ENCODE peak calls at places on chromosomes 2 and 18, in five cellular contexts. E, L, Z, W and G are unnamed samples.

GRCh38 chr2:7707723-7708122 is 790.5 kb downstream of the RNF144A start:
- DNase-seq in E (no peak), L (no peak), Z (peak), W (no peak), G (peak)

GRCh38 chr18:6569813-6570212 is 155.1 kb upstream of the L3MBTL4 start:
- DNase-seq in E (no peak), L (no peak), Z (no peak), W (no peak), G (no peak)

GRCh38 chr18:9905401-9905922 is 8.4 kb upstream of the VAPA start:
- DNase-seq in E (peak), L (no peak), Z (no peak), W (peak), G (peak)

GRCh38 chr2:150125708-150126107 is 361.8 kb downstream of the RND3 start:
- DNase-seq in E (peak), L (no peak), Z (peak), W (no peak), G (peak)

GRCh38 chr2:10079192-10079930 is 850 bp downstream of the CYS1 start:
- DNase-seq in E (peak), L (peak), Z (peak), W (peak), G (peak)

GRCh38 chr2:37625156-37625555 is 46.3 kb downstream of the CDC42EP3 start:
- DNase-seq in E (peak), L (no peak), Z (peak), W (no peak), G (peak)

GRCh38 chr2:170770008-170770303 is 222 bp upstream of the ERICH2 start:
- DNase-seq in E (no peak), L (no peak), Z (no peak), W (no peak), G (no peak)

GRCh38 chr2:44246436-44246835 is 28.8 kb upstream of the SLC3A1 start:
- DNase-seq in E (peak), L (no peak), Z (peak), W (no peak), G (no peak)

GRCh38 chr2:102122115-102122514 is 20.4 kb upstream of the IL1R1 start:
- DNase-seq in E (peak), L (no peak), Z (peak), W (no peak), G (peak)

GRCh38 chr2:74100254-74101216 is 47.2 kb downstream of the BOLA3 start:
- DNase-seq in E (no peak), L (no peak), Z (no peak), W (no peak), G (no peak)

GRCh38 chr2:99654419-99654818 is 164.6 kb upstream of the REV1 start:
- DNase-seq in E (no peak), L (no peak), Z (peak), W (no peak), G (peak)

GRCh38 chr2:143934170-143934912 is 585.6 kb downstream of the ZEB2 start:
- DNase-seq in E (no peak), L (no peak), Z (no peak), W (no peak), G (no peak)

GRCh38 chr2:137689549-137689948 is 274.7 kb upstream of the HNMT start:
- DNase-seq in E (peak), L (no peak), Z (peak), W (no peak), G (no peak)

DNA sequence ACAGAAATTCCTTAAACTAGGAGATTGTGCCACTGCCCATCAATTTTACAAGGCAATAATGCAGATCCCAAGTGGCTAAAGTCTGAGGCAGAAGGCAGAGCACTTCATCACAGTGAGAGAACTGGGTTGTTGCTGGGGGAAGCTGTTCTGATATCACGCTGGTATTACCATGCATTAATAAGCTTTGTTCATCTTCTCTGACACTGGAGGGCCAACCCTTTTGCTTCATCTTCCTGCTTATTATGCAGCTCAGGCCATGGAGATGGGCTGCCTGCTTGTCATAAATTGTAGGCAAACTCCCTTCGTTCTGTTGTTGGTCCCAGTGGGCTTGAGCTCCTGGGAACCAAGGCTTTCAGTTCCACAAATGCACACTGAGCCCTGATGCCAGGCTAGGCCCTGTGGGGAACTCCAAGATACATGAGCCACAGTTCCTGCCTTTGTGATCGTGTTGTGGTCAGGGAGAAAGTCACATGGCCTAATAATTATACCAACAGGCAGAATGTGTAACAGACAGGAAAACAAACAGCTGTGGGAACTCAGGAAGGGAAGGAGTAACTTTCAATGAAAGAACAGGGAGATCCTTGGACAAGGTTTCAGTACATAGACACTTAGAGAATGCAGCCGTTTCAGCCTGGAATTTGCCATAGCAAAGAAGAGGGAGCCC is 49.1 kb upstream of the BCL2L11 start:
- DNase-seq in E (peak), L (no peak), Z (peak), W (no peak), G (peak)
- H3K4me3 ChIP-seq in E (no peak), L (no peak), Z (peak), W (no peak), G (no peak)

DNA sequence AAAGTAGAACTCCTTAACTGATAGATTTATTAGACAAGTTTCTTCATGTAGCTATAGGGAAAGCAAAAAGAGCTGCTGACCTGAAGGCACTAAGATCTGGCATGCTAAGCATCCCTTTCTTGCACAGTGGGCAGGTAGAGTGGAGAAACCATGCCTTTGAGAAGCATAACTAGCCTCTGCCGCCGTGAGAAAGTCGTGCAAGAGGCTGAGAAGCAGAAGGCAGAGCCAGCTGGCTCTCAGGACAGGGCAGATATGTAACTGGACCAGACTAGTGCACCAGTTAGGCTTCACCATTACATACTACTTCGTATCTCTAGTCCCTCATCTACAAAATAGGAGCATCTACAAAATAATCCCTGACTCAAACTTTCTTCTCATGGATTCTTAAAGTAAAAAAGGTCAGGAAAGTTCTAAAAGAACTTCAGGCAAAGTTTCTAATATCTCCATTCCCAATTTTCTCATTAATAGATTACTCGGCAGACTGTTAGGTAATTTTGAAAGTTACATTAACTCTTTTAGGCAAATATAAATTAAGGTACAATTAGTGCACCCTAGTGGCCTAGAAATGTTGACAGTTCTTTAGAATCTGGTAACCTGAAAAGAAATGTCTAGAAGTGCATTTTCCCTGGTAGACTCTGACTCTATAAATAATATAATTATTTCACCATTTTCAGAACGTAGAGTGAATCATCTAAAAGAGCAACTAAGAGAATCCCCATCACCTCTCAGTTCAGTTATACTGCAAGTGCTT is 10.3 kb downstream of the ERBB4 start:
- DNase-seq in E (no peak), L (no peak), Z (no peak), W (no peak), G (no peak)
- TF ChIP-seq CTCF in E (no peak), L (no peak), Z (no peak), W (no peak), G (peak)

GRCh38 chr2:229714736-229715541 is 584 bp upstream of the DNER start:
- DNase-seq in E (peak), L (peak), Z (peak), W (no peak), G (peak)
- H3K4me3 ChIP-seq in E (peak), L (peak), Z (peak), W (no peak), G (peak)

GRCh38 chr18:12377556-12378553 is 828 bp upstream of the AFG3L2 start:
- DNase-seq in E (no peak), L (no peak), Z (no peak), W (no peak), G (peak)
- TF ChIP-seq CTCF in E (no peak), L (no peak), Z (no peak), W (no peak), G (peak)

GRCh38 chr2:25250331-25251031 is 82.1 kb upstream of the POMC start:
- DNase-seq in E (peak), L (no peak), Z (peak), W (no peak), G (peak)

GRCh38 chr2:25251032-25251460 is 82.7 kb upstream of the POMC start:
- DNase-seq in E (no peak), L (no peak), Z (peak), W (no peak), G (no peak)

GRCh38 chr2:25252291-25253152 is 84.1 kb upstream of the POMC start:
- DNase-seq in E (peak), L (peak), Z (peak), W (peak), G (peak)

GRCh38 chr2:25253153-25253617 is 84.8 kb upstream of the POMC start:
- DNase-seq in E (no peak), L (no peak), Z (no peak), W (no peak), G (no peak)

DNA sequence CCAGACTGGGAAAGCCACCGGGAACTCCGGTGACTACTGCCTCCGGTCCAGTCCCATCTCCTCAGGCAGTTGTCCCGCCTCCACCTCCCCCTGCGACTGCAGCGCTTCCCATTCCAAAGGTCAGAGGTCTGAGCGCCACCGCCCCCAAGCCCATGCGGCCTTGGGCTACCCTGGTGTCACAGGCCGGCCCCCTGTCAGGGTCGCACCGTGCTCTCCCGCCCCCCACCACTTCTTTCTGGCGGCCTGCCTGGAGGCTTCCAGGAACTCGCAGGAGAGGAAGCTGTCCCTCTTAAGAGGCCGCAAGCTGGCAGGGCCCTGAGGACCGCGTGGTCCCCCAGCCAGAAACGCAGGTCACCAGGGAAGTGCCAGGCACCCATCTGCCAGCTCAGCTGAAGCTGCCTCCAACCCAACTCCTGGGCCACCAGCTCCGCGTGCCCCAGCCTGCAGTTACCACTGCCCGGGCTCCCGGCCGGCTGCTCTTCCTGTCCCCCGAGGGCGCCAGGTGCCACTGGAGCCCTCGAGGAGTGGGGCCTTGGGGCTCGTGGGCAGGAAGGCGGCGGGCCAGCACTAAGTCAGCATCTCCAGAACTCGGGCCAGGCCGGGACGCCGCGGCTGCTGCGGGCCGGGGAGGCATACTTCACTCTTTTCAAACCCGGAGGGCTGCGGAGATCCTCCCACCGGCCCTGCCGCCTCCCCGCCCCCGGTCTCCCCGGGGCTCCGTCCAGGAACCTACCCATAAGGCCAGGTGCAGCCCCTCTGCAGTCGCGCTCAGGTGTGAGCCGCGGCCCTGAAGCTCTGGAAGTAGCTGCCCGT is 83.3 kb upstream of the POMC start:
- DNase-seq in E (peak), L (peak), Z (peak), W (peak), G (no peak)
- H3K4me3 ChIP-seq in E (peak), L (peak), Z (peak), W (peak), G (peak)

GRCh38 chr2:112685167-112685884 is 35.5 kb upstream of the NT5DC4 start:
- DNase-seq in E (no peak), L (no peak), Z (no peak), W (no peak), G (no peak)
- TF ChIP-seq CTCF in E (peak), L (no peak), Z (peak), W (no peak), G (peak)

GRCh38 chr18:46264255-46264654 is 160.1 kb downstream of the HAUS1 start:
- DNase-seq in E (peak), L (no peak), Z (no peak), W (no peak), G (peak)
- H3K4me3 ChIP-seq in E (no peak), L (no peak), Z (no peak), W (no peak), G (no peak)

GRCh38 chr2:200509608-200510433 is at the start of gene KCTD18:
- DNase-seq in E (peak), L (peak), Z (peak), W (peak), G (peak)
- TF ChIP-seq CTCF in E (peak), L (peak), Z (peak), W (peak), G (peak)